ENCODE peak calls at places on chromosomes 3 and 15, in seven cellular contexts. M is pancreas, D is astrocyte, V is tibial nerve, P is fibroblast of lung, L is Peyer's patch, J is IMR-90. R is an unnamed sample.
A peak's percentile ranks its signal among the peaks of the same experiment; 100 is the strongest.

GRCh38 chr15:80489030-80489594 is 84.9 kb downstream of the ARNT2 start:
- DNase-seq in M (no peak), D (peak; percentile 73), V (no peak), P (peak; percentile 76), J (peak; percentile 93), L (no peak), R (peak; percentile 78)

GRCh38 chr3:129632556-129632955 is 26.1 kb upstream of the PLXND1 start:
- DNase-seq in V (no peak), L (no peak), D (no peak), M (no peak), P (no peak), J (no peak), R (no peak)

GRCh38 chr3:31823184-31823583 is 157.9 kb downstream of the OSBPL10 start:
- DNase-seq in L (no peak), J (no peak), V (no peak), P (no peak), M (no peak), D (no peak), R (no peak)

GRCh38 chr3:55017876-55018275 is 90.0 kb upstream of the LRTM1 start:
- DNase-seq in P (peak; percentile 74), V (no peak), M (no peak), J (peak; percentile 22), D (peak; percentile 67), L (no peak), R (no peak)

GRCh38 chr3:65575376-65575840 is 463.3 kb downstream of the MAGI1 start:
- DNase-seq in J (peak; percentile 98), V (no peak), M (no peak), D (peak; percentile 88), L (no peak), P (peak; percentile 90), R (peak; percentile 64)

GRCh38 chr3:140573011-140573410 is 104.9 kb upstream of the TRIM42 start:
- DNase-seq in D (no peak), P (no peak), M (no peak), J (no peak), L (no peak), V (no peak), R (no peak)

GRCh38 chr3:57791245-57791644 is 35.1 kb downstream of the SLMAP start:
- DNase-seq in V (no peak), D (no peak), P (no peak), M (no peak), J (peak; percentile 22), L (no peak), R (peak; percentile 35)

GRCh38 chr3:153768559-153769469 is 352.4 kb upstream of the ARHGEF26 start:
- DNase-seq in P (peak; percentile 52), M (no peak), J (peak; percentile 61), V (no peak), L (peak; percentile 44), D (peak; percentile 39), R (peak; percentile 60)

GRCh38 chr15:96440978-96441377 is 110.5 kb downstream of the NR2F2 start:
- DNase-seq in J (no peak), D (no peak), V (no peak), M (no peak), P (no peak), L (no peak), R (no peak)

GRCh38 chr3:58965870-58966269 is 84.0 kb downstream of the CFAP20DC start:
- DNase-seq in L (no peak), J (peak; percentile 71), M (no peak), P (peak; percentile 49), V (no peak), D (peak; percentile 34), R (no peak)

GRCh38 chr3:181709537-181710279 is 2.0 kb upstream of the SOX2 start:
- DNase-seq in P (peak; percentile 61), J (peak; percentile 44), M (peak; percentile 94), L (peak; percentile 74), V (peak; percentile 64), D (peak; percentile 46), R (peak; percentile 88)

GRCh38 chr3:181704421-181705066 is 7.2 kb upstream of the SOX2 start:
- DNase-seq in P (no peak), M (no peak), V (no peak), D (no peak), L (no peak), J (no peak), R (no peak)

GRCh38 chr3:181703701-181704420 is 7.9 kb upstream of the SOX2 start:
- DNase-seq in L (no peak), J (no peak), P (no peak), M (no peak), V (no peak), D (no peak), R (no peak)

GRCh38 chr3:181707980-181708379 is 3.7 kb upstream of the SOX2 start:
- DNase-seq in M (no peak), J (no peak), V (no peak), D (no peak), L (no peak), P (no peak), R (no peak)

GRCh38 chr3:181705081-181705480 is 6.6 kb upstream of the SOX2 start:
- DNase-seq in D (no peak), M (no peak), P (no peak), J (no peak), V (no peak), L (no peak), R (no peak)
- H3K4me1 ChIP-seq in D (peaks cover 12% of the 10 kb centered on the region), M (no peaks in the 10 kb centered on the region), P (no peaks in the 10 kb centered on the region), J (no peaks in the 10 kb centered on the region), V (no peaks in the 10 kb centered on the region), L (no peaks in the 10 kb centered on the region), R (peaks cover 3% of the 10 kb centered on the region)

GRCh38 chr15:78319588-78319987 is 20.2 kb upstream of the SKIC8 start:
- DNase-seq in V (no peak), M (no peak), J (no peak), L (no peak), P (no peak), D (no peak), R (no peak)

GRCh38 chr15:78315686-78316085 is 16.3 kb upstream of the SKIC8 start:
- DNase-seq in J (no peak), V (no peak), D (no peak), L (no peak), P (no peak), M (peak; percentile 41), R (peak; percentile 32)

GRCh38 chr15:78316211-78317077 is 17.0 kb upstream of the SKIC8 start:
- DNase-seq in V (no peak), J (no peak), D (no peak), M (peak; percentile 30), P (no peak), L (peak; percentile 61), R (no peak)

GRCh38 chr15:78320173-78320572 is 20.0 kb upstream of the CRABP1 start:
- DNase-seq in J (no peak), L (no peak), V (no peak), P (no peak), M (no peak), D (no peak), R (no peak)

DNA sequence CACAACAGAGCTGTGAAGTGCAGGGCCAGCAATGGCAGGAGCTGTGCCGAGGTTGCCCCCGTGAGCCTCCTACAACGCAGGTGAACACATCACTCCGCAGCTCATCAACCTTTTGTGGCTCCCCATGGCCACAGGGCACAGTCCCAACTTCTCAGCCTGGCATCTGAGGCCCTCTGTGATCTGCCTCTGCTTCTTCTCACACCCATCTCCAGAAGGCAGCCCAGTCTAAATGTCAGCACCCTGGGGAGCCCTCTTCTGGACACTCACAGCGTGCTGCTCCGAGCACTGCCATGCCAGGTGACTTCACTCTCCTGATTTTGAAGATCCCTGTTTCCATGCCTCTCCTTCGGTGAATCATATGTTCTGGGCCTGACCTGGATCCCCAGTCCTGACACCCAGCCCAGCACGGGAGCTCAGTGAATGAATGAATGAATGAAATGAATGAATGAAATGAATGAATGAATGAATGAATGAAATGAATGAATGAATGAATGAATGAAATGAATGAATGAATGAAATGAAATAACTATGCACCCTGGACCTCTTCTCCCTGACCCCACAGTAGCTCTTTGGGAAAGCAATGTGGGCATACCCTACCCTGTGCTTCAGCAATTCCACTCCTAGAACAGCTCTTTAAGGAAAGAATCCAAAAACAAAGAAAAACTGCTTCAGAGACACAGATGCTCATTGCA is 17.9 kb upstream of the SKIC8 start:
- DNase-seq in D (no peak), L (peak; percentile 59), V (no peak), J (no peak), M (peak; percentile 29), P (no peak), R (no peak)
- TF ChIP-seq CTCF in D (no peak), L (no peak), V (no peak), J (no peak), M (no peak), P (no peak), R (peak; percentile 9)

DNA sequence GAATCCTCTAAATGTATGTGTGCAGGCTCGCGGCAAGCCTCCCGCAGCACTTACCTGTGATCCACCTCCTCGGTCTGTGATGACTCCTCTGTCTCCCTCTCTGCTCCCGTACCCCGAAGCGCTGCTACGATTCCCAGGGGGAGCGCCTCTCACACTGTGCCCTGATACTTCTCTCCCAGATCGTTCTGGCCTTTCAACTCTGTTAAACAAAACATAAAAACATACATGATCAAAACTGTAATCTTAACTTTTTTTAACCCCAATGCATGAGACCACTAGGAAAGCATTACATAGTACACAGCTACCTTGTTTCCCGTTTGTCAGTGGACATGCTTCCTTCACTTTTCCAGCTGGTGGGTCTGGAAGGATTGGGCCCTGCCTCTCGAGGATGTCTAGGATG is 46.6 kb downstream of the SLTM start:
- DNase-seq in M (no peak), D (no peak), J (no peak), V (no peak), L (no peak), P (no peak), R (no peak)
- H3K36me3 ChIP-seq in M (peaks cover 87% of the 10 kb centered on the region), D (peaks cover 63% of the 10 kb centered on the region), J (peaks cover 52% of the 10 kb centered on the region), V (peaks cover 39% of the 10 kb centered on the region), L (peaks cover 99% of the 10 kb centered on the region), P (peaks cover 21% of the 10 kb centered on the region), R (peaks cover 77% of the 10 kb centered on the region)

GRCh38 chr3:49466047-49466446 is 4.0 kb upstream of the DAG1 start:
- DNase-seq in L (no peak), P (no peak), J (no peak), M (no peak), D (no peak), V (no peak), R (no peak)
- H3K4me1 ChIP-seq in L (peaks cover 4% of the 10 kb centered on the region), P (peaks cover 18% of the 10 kb centered on the region), J (peaks cover 18% of the 10 kb centered on the region), M (peaks cover 50% of the 10 kb centered on the region), D (peaks cover 25% of the 10 kb centered on the region), V (no peaks in the 10 kb centered on the region), R (peaks cover 42% of the 10 kb centered on the region)

GRCh38 chr3:12815719-12816118 is 19.2 kb downstream of the CAND2 start:
- DNase-seq in V (no peak), J (no peak), L (no peak), M (no peak), P (no peak), D (no peak), R (no peak)
- TF ChIP-seq CTCF in V (no peak), J (no peak), L (no peak), M (no peak), P (no peak), D (no peak), R (no peak)

DNA sequence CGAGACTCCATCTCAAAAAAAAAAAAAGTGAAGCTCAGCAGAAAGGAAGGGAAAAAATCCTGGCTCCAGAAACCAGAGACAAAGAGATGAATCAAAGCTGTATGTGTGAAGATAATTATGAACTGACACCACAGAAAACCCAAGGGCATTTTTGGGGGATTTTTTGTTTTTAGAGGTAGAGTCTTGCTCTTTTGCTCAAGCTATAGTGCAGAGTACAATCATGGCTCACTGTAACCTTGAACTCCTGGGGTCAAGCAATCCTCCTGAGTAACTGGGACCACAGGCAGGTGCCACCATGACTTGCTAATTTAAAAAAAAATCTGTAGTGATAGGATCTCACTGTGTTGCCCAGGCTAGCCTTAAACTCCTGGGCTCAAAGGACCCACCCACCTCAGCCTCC is 22.8 kb downstream of the HCLS1 start:
- DNase-seq in P (no peak), J (no peak), M (no peak), L (no peak), V (no peak), D (no peak), R (no peak)
- H3K36me3 ChIP-seq in P (no peaks in the 10 kb centered on the region), J (no peaks in the 10 kb centered on the region), M (no peaks in the 10 kb centered on the region), L (peaks cover 22% of the 10 kb centered on the region), V (peaks cover 5% of the 10 kb centered on the region), D (no peaks in the 10 kb centered on the region), R (no peaks in the 10 kb centered on the region)

R was measured in cardiac muscle cell.